ENCODE peak calls at places on chromosomes 11 and 22, in ten cellular contexts. One of them, this sample, is unnamed.

GRCh38 chr22:35580351-35581022 is 36.6 kb downstream of the MB start:
- DNase-seq in HEK293T: no peak
- DNase-seq in bronchial epithelial cell: no peak
- DNase-seq in NCI-H774: no peak
- DNase-seq in EL: no peak
- DNase-seq in 8988T: no peak
- DNase-seq in neuronal stem cell: no peak
- DNase-seq in activated CD4-positive, alpha-beta T cell treated with anti-CD3 and anti-CD28 coated beads for 36 hours: no peak
- DNase-seq in Right ventricle myocardium inferior: no peak
- DNase-seq in hypothalamus: no peak
- DNase-seq in this sample: no peak

GRCh38 chr11:24588075-24588474 is 91.2 kb downstream of the LUZP2 start:
- DNase-seq in HEK293T: no peak
- DNase-seq in bronchial epithelial cell: peak; percentile 91
- DNase-seq in NCI-H774: no peak
- DNase-seq in EL: peak; percentile 59
- DNase-seq in 8988T: no peak
- DNase-seq in neuronal stem cell: no peak
- DNase-seq in activated CD4-positive, alpha-beta T cell treated with anti-CD3 and anti-CD28 coated beads for 36 hours: no peak
- DNase-seq in Right ventricle myocardium inferior: no peak
- DNase-seq in hypothalamus: no peak
- DNase-seq in this sample: no peak

GRCh38 chr11:14974021-14974698 is 2.0 kb upstream of the CALCA start:
- DNase-seq in HEK293T: no peak
- DNase-seq in bronchial epithelial cell: no peak
- DNase-seq in NCI-H774: no peak
- DNase-seq in EL: peak; percentile 12
- DNase-seq in 8988T: no peak
- DNase-seq in neuronal stem cell: peak; percentile 44
- DNase-seq in activated CD4-positive, alpha-beta T cell treated with anti-CD3 and anti-CD28 coated beads for 36 hours: peak; percentile 31
- DNase-seq in Right ventricle myocardium inferior: no peak
- DNase-seq in hypothalamus: no peak
- DNase-seq in this sample: peak; percentile 3

GRCh38 chr11:6746086-6746618 is 25.6 kb downstream of the OR2AG2 start:
- DNase-seq in HEK293T: no peak
- DNase-seq in bronchial epithelial cell: no peak
- DNase-seq in NCI-H774: no peak
- DNase-seq in EL: no peak
- DNase-seq in 8988T: no peak
- DNase-seq in neuronal stem cell: no peak
- DNase-seq in activated CD4-positive, alpha-beta T cell treated with anti-CD3 and anti-CD28 coated beads for 36 hours: peak; percentile 58
- DNase-seq in Right ventricle myocardium inferior: no peak
- DNase-seq in hypothalamus: no peak
- DNase-seq in this sample: peak; percentile 51

GRCh38 chr22:20964799-20965103 is 2.3 kb upstream of the AIFM3 start:
- DNase-seq in HEK293T: no peak
- DNase-seq in bronchial epithelial cell: no peak
- DNase-seq in NCI-H774: no peak
- DNase-seq in EL: no peak
- DNase-seq in 8988T: no peak
- DNase-seq in neuronal stem cell: no peak
- DNase-seq in activated CD4-positive, alpha-beta T cell treated with anti-CD3 and anti-CD28 coated beads for 36 hours: peak; percentile 42
- DNase-seq in Right ventricle myocardium inferior: no peak
- DNase-seq in hypothalamus: no peak
- DNase-seq in this sample: no peak

GRCh38 chr11:67030976-67031375 is 8.0 kb downstream of the SYT12 start:
- DNase-seq in HEK293T: no peak
- DNase-seq in bronchial epithelial cell: no peak
- DNase-seq in NCI-H774: no peak
- DNase-seq in EL: no peak
- DNase-seq in 8988T: no peak
- DNase-seq in neuronal stem cell: no peak
- DNase-seq in activated CD4-positive, alpha-beta T cell treated with anti-CD3 and anti-CD28 coated beads for 36 hours: no peak
- DNase-seq in Right ventricle myocardium inferior: no peak
- DNase-seq in hypothalamus: no peak
- DNase-seq in this sample: no peak

GRCh38 chr11:65090628-65091027 is 5.4 kb upstream of the VPS51 start:
- DNase-seq in HEK293T: no peak
- DNase-seq in bronchial epithelial cell: no peak
- DNase-seq in NCI-H774: no peak
- DNase-seq in EL: no peak
- DNase-seq in 8988T: no peak
- DNase-seq in neuronal stem cell: no peak
- DNase-seq in activated CD4-positive, alpha-beta T cell treated with anti-CD3 and anti-CD28 coated beads for 36 hours: no peak
- DNase-seq in Right ventricle myocardium inferior: no peak
- DNase-seq in hypothalamus: peak; percentile 41
- DNase-seq in this sample: no peak

GRCh38 chr11:83681944-83682644 is 395.9 kb upstream of the CCDC90B start:
- DNase-seq in HEK293T: no peak
- DNase-seq in bronchial epithelial cell: no peak
- DNase-seq in NCI-H774: peak; percentile 3
- DNase-seq in EL: no peak
- DNase-seq in 8988T: no peak
- DNase-seq in neuronal stem cell: no peak
- DNase-seq in activated CD4-positive, alpha-beta T cell treated with anti-CD3 and anti-CD28 coated beads for 36 hours: no peak
- DNase-seq in Right ventricle myocardium inferior: no peak
- DNase-seq in hypothalamus: no peak
- DNase-seq in this sample: peak; percentile 77

GRCh38 chr11:8363924-8364323 is 100.2 kb upstream of the LMO1 start:
- DNase-seq in HEK293T: no peak
- DNase-seq in bronchial epithelial cell: no peak
- DNase-seq in NCI-H774: no peak
- DNase-seq in EL: no peak
- DNase-seq in 8988T: no peak
- DNase-seq in neuronal stem cell: no peak
- DNase-seq in activated CD4-positive, alpha-beta T cell treated with anti-CD3 and anti-CD28 coated beads for 36 hours: no peak
- DNase-seq in Right ventricle myocardium inferior: no peak
- DNase-seq in hypothalamus: no peak
- DNase-seq in this sample: no peak

GRCh38 chr22:19892249-19892879 is 37.7 kb upstream of the GNB1L start:
- DNase-seq in HEK293T: no peak
- DNase-seq in bronchial epithelial cell: peak; percentile 51
- DNase-seq in NCI-H774: no peak
- DNase-seq in EL: no peak
- DNase-seq in 8988T: no peak
- DNase-seq in neuronal stem cell: no peak
- DNase-seq in activated CD4-positive, alpha-beta T cell treated with anti-CD3 and anti-CD28 coated beads for 36 hours: peak; percentile 84
- DNase-seq in Right ventricle myocardium inferior: no peak
- DNase-seq in hypothalamus: no peak
- DNase-seq in this sample: no peak

GRCh38 chr22:36822581-36822980 is 5.7 kb upstream of the PVALB start:
- DNase-seq in HEK293T: no peak
- DNase-seq in bronchial epithelial cell: no peak
- DNase-seq in NCI-H774: no peak
- DNase-seq in EL: no peak
- DNase-seq in 8988T: no peak
- DNase-seq in neuronal stem cell: no peak
- DNase-seq in activated CD4-positive, alpha-beta T cell treated with anti-CD3 and anti-CD28 coated beads for 36 hours: no peak
- DNase-seq in Right ventricle myocardium inferior: no peak
- DNase-seq in hypothalamus: no peak
- DNase-seq in this sample: no peak

GRCh38 chr22:42313804-42314581 is 43.5 kb upstream of the TCF20 start:
- DNase-seq in HEK293T: peak; percentile 50
- DNase-seq in bronchial epithelial cell: peak; percentile 81
- DNase-seq in NCI-H774: peak; percentile 31
- DNase-seq in EL: peak; percentile 30
- DNase-seq in 8988T: no peak
- DNase-seq in neuronal stem cell: peak; percentile 45
- DNase-seq in activated CD4-positive, alpha-beta T cell treated with anti-CD3 and anti-CD28 coated beads for 36 hours: peak; percentile 68
- DNase-seq in Right ventricle myocardium inferior: no peak
- DNase-seq in hypothalamus: peak; percentile 26
- DNase-seq in this sample: peak; percentile 52

GRCh38 chr11:406796-407650 is 7.8 kb downstream of the SIGIRR start:
- DNase-seq in HEK293T: peak; percentile 98
- DNase-seq in bronchial epithelial cell: peak; percentile 73
- DNase-seq in NCI-H774: peak; percentile 63
- DNase-seq in EL: peak; percentile 84
- DNase-seq in 8988T: peak; percentile 86
- DNase-seq in neuronal stem cell: peak; percentile 72
- DNase-seq in activated CD4-positive, alpha-beta T cell treated with anti-CD3 and anti-CD28 coated beads for 36 hours: peak; percentile 93
- DNase-seq in Right ventricle myocardium inferior: peak; percentile 92
- DNase-seq in hypothalamus: peak; percentile 79
- DNase-seq in this sample: peak; percentile 23

GRCh38 chr11:112344040-112344413 is 83.4 kb upstream of the PLET1 start:
- DNase-seq in HEK293T: no peak
- DNase-seq in bronchial epithelial cell: no peak
- DNase-seq in NCI-H774: no peak
- DNase-seq in EL: no peak
- DNase-seq in 8988T: no peak
- DNase-seq in neuronal stem cell: no peak
- DNase-seq in activated CD4-positive, alpha-beta T cell treated with anti-CD3 and anti-CD28 coated beads for 36 hours: no peak
- DNase-seq in Right ventricle myocardium inferior: no peak
- DNase-seq in hypothalamus: no peak
- DNase-seq in this sample: peak; percentile 60

GRCh38 chr11:108117746-108118371 is 3.5 kb upstream of the ACAT1 start:
- DNase-seq in HEK293T: peak; percentile 26
- DNase-seq in bronchial epithelial cell: peak; percentile 61
- DNase-seq in NCI-H774: peak; percentile 2
- DNase-seq in EL: peak; percentile 44
- DNase-seq in 8988T: peak; percentile 38
- DNase-seq in neuronal stem cell: no peak
- DNase-seq in activated CD4-positive, alpha-beta T cell treated with anti-CD3 and anti-CD28 coated beads for 36 hours: no peak
- DNase-seq in Right ventricle myocardium inferior: no peak
- DNase-seq in hypothalamus: no peak
- DNase-seq in this sample: peak; percentile 47

GRCh38 chr11:76664578-76665061 is 5.9 kb downstream of the LRRC32 start:
- DNase-seq in HEK293T: no peak
- DNase-seq in bronchial epithelial cell: no peak
- DNase-seq in NCI-H774: no peak
- DNase-seq in EL: no peak
- DNase-seq in 8988T: peak; percentile 23
- DNase-seq in neuronal stem cell: no peak
- DNase-seq in activated CD4-positive, alpha-beta T cell treated with anti-CD3 and anti-CD28 coated beads for 36 hours: peak; percentile 48
- DNase-seq in Right ventricle myocardium inferior: peak; percentile 16
- DNase-seq in hypothalamus: no peak
- DNase-seq in this sample: no peak

This sample was measured in cerebellar cortex.